ENCODE peak calls at places on chromosomes 2 and 18, in ten cellular contexts. T is Right ventricle myocardium superior; I is naive thymus-derived CD8-positive, alpha-beta T cell; D is activated CD8-positive, alpha-beta T cell treated with anti-CD3 and anti-CD28 coated beads for 36 hours; J is B cell; U is aorta; X is GM23338; Z is CD8-positive, alpha-beta T cell; R is Panc1; B is left ventricle myocardium superior. V is an unnamed sample.

GRCh38 chr2:20210462-20210861 is 14.5 kb downstream of the SDC1 start:
- ATAC-seq in T (no peak), I (no peak), D (no peak), J (no peak), U (no peak), X (no peak), Z (no peak), R (no peak), B (no peak), V (no peak)

GRCh38 chr18:46222710-46223360 is 118.7 kb downstream of the HAUS1 start:
- ATAC-seq in T (no peak), I (peak; percentile 56), D (peak; percentile 52), J (no peak), U (no peak), X (no peak), Z (no peak), R (no peak), B (no peak), V (no peak)

GRCh38 chr2:132757002-132757598 is 87.1 kb upstream of the LYPD1 start:
- ATAC-seq in T (no peak), I (no peak), D (no peak), J (no peak), U (no peak), X (no peak), Z (no peak), R (no peak), B (no peak), V (peak; percentile 88)

GRCh38 chr2:5696351-5696740 is 4.2 kb downstream of the SOX11 start:
- ATAC-seq in T (peak; percentile 67), I (no peak), D (no peak), J (peak; percentile 21), U (peak; percentile 6), X (peak; percentile 17), Z (no peak), R (no peak), B (peak; percentile 65), V (peak; percentile 32)

GRCh38 chr2:228048838-228049490 is 132.5 kb downstream of the SPHKAP start:
- ATAC-seq in T (peak; percentile 87), I (no peak), D (no peak), J (no peak), U (peak; percentile 62), X (peak; percentile 100), Z (no peak), R (peak; percentile 95), B (peak; percentile 92), V (peak; percentile 100)

GRCh38 chr2:205778326-205778725 is 96.0 kb downstream of the NRP2 start:
- ATAC-seq in T (no peak), I (peak; percentile 27), D (no peak), J (no peak), U (no peak), X (no peak), Z (no peak), R (no peak), B (no peak), V (no peak)

GRCh38 chr2:150404147-150404546 is 83.3 kb downstream of the RND3 start:
- ATAC-seq in T (no peak), I (no peak), D (no peak), J (no peak), U (no peak), X (no peak), Z (no peak), R (no peak), B (no peak), V (no peak)

GRCh38 chr2:143284087-143284675 is 155.0 kb downstream of the ARHGAP15 start:
- ATAC-seq in T (no peak), I (peak; percentile 73), D (peak; percentile 85), J (peak; percentile 80), U (no peak), X (peak; percentile 74), Z (peak; percentile 88), R (no peak), B (no peak), V (peak; percentile 85)

GRCh38 chr2:20608666-20609348 is 42.1 kb downstream of the HS1BP3 start:
- ATAC-seq in T (no peak), I (no peak), D (no peak), J (no peak), U (no peak), X (no peak), Z (no peak), R (peak; percentile 44), B (no peak), V (no peak)

GRCh38 chr2:144249035-144249637 is 270.8 kb downstream of the ZEB2 start:
- ATAC-seq in T (peak; percentile 25), I (no peak), D (peak; percentile 24), J (no peak), U (no peak), X (no peak), Z (no peak), R (no peak), B (peak; percentile 69), V (no peak)

GRCh38 chr2:209145941-209146681 is 277.7 kb upstream of the MAP2 start:
- ATAC-seq in T (peak; percentile 73), I (no peak), D (no peak), J (no peak), U (no peak), X (peak; percentile 84), Z (no peak), R (no peak), B (peak; percentile 77), V (no peak)

GRCh38 chr2:38997784-38998183 is 108.1 kb downstream of the ARHGEF33 start:
- ATAC-seq in T (peak; percentile 22), I (no peak), D (no peak), J (no peak), U (no peak), X (no peak), Z (no peak), R (no peak), B (no peak), V (peak; percentile 89)

GRCh38 chr2:86023366-86023712 is 82.3 kb downstream of the POLR1A start:
- ATAC-seq in T (no peak), I (no peak), D (peak; percentile 13), J (peak; percentile 50), U (no peak), X (no peak), Z (no peak), R (no peak), B (no peak), V (no peak)

GRCh38 chr2:126714191-126714965 is 58.4 kb downstream of the GYPC start:
- ATAC-seq in T (peak; percentile 51), I (no peak), D (no peak), J (no peak), U (peak; percentile 26), X (no peak), Z (no peak), R (no peak), B (peak; percentile 60), V (no peak)

GRCh38 chr2:127475788-127476187 is 50.5 kb downstream of the IWS1 start:
- ATAC-seq in T (no peak), I (no peak), D (no peak), J (no peak), U (no peak), X (no peak), Z (no peak), R (no peak), B (no peak), V (no peak)

GRCh38 chr2:15298769-15299168 is 262.4 kb downstream of the NBAS start:
- ATAC-seq in T (no peak), I (no peak), D (no peak), J (no peak), U (no peak), X (no peak), Z (no peak), R (no peak), B (peak; percentile 76), V (no peak)

GRCh38 chr18:13464432-13465125 is 246.0 kb downstream of the LDLRAD4 start:
- ATAC-seq in T (peak; percentile 78), I (peak; percentile 92), D (peak; percentile 83), J (peak; percentile 91), U (peak; percentile 79), X (no peak), Z (peak; percentile 92), R (no peak), B (peak; percentile 83), V (no peak)

GRCh38 chr2:178825183-178825582 is 18.0 kb upstream of the TTN start:
- ATAC-seq in T (no peak), I (no peak), D (no peak), J (no peak), U (no peak), X (no peak), Z (no peak), R (no peak), B (no peak), V (no peak)

GRCh38 chr2:85496481-85496880 is 42.5 kb upstream of the MAT2A start:
- ATAC-seq in T (no peak), I (no peak), D (no peak), J (no peak), U (no peak), X (no peak), Z (no peak), R (no peak), B (no peak), V (no peak)

GRCh38 chr2:171317492-171318125 is 116.2 kb downstream of the METTL8 start:
- ATAC-seq in T (no peak), I (no peak), D (peak; percentile 25), J (peak; percentile 64), U (no peak), X (no peak), Z (no peak), R (no peak), B (no peak), V (no peak)

GRCh38 chr2:191691898-191692297 is 14.0 kb downstream of the NABP1 start:
- ATAC-seq in T (no peak), I (no peak), D (no peak), J (no peak), U (no peak), X (no peak), Z (no peak), R (no peak), B (no peak), V (no peak)

GRCh38 chr2:24016376-24016761 is 6.5 kb downstream of the MFSD2B start:
- ATAC-seq in T (no peak), I (no peak), D (no peak), J (no peak), U (no peak), X (no peak), Z (no peak), R (peak; percentile 25), B (no peak), V (peak; percentile 4)

GRCh38 chr2:109301746-109302145 is 172.7 kb downstream of the SH3RF3 start:
- ATAC-seq in T (no peak), I (no peak), D (no peak), J (no peak), U (no peak), X (no peak), Z (no peak), R (no peak), B (no peak), V (no peak)

GRCh38 chr2:202161106-202161836 is 77.1 kb downstream of the SUMO1 start:
- ATAC-seq in T (peak; percentile 85), I (no peak), D (no peak), J (no peak), U (no peak), X (no peak), Z (no peak), R (peak; percentile 28), B (peak; percentile 85), V (peak; percentile 63)

GRCh38 chr2:120239488-120240287 is 13.0 kb upstream of the RALB start:
- ATAC-seq in T (peak; percentile 34), I (no peak), D (no peak), J (no peak), U (peak; percentile 72), X (peak; percentile 85), Z (no peak), R (peak; percentile 13), B (peak; percentile 75), V (peak; percentile 66)

GRCh38 chr18:2908946-2909335 is 62.1 kb downstream of the EMILIN2 start:
- ATAC-seq in T (no peak), I (no peak), D (no peak), J (no peak), U (no peak), X (no peak), Z (no peak), R (no peak), B (no peak), V (no peak)

GRCh38 chr18:51807336-51807735 is 532.7 kb upstream of the DCC start:
- ATAC-seq in T (no peak), I (no peak), D (no peak), J (no peak), U (no peak), X (no peak), Z (no peak), R (no peak), B (no peak), V (no peak)

GRCh38 chr2:98541906-98542305 is 66.4 kb downstream of the COA5 start:
- ATAC-seq in T (no peak), I (no peak), D (no peak), J (no peak), U (no peak), X (no peak), Z (no peak), R (no peak), B (no peak), V (no peak)